ENCODE peak calls at places on chromosomes 13 and 19, in six cellular contexts. One of them, this sample, is unnamed.

GRCh38 chr13:27446986-27447583 is 3.3 kb downstream of the MTIF3 start:
- DNase-seq in glutamatergic neuron: no peak
- DNase-seq in psoas muscle: no peak
- DNase-seq in HFF-Myc: no peak
- DNase-seq in astrocyte of the cerebellum: no peak
- DNase-seq in astrocyte of the spinal cord: no peak
- DNase-seq in this sample: no peak

GRCh38 chr19:9306443-9306842 is 3.2 kb downstream of the ZNF699 start:
- DNase-seq in HFF-Myc: no peak
- DNase-seq in astrocyte of the spinal cord: peak; percentile 85
- DNase-seq in astrocyte of the cerebellum: peak; percentile 47
- DNase-seq in psoas muscle: no peak
- DNase-seq in glutamatergic neuron: no peak
- DNase-seq in this sample: peak; percentile 91

GRCh38 chr13:113631341-113632095 is 26.5 kb downstream of the ATP4B start:
- DNase-seq in astrocyte of the spinal cord: no peak
- DNase-seq in HFF-Myc: no peak
- DNase-seq in astrocyte of the cerebellum: no peak
- DNase-seq in psoas muscle: no peak
- DNase-seq in glutamatergic neuron: peak; percentile 12
- DNase-seq in this sample: no peak

GRCh38 chr19:29612801-29613595 is 6.9 kb downstream of the POP4 start:
- DNase-seq in astrocyte of the cerebellum: no peak
- DNase-seq in astrocyte of the spinal cord: no peak
- DNase-seq in glutamatergic neuron: no peak
- DNase-seq in psoas muscle: no peak
- DNase-seq in HFF-Myc: no peak
- DNase-seq in this sample: no peak

GRCh38 chr19:47379398-47379938 is 30.4 kb downstream of the DHX34 start:
- DNase-seq in psoas muscle: no peak
- DNase-seq in glutamatergic neuron: peak; percentile 46
- DNase-seq in astrocyte of the spinal cord: no peak
- DNase-seq in HFF-Myc: no peak
- DNase-seq in astrocyte of the cerebellum: no peak
- DNase-seq in this sample: no peak

GRCh38 chr19:27794444-27795042 is 1418.4 kb downstream of the UQCRFS1 start:
- DNase-seq in astrocyte of the cerebellum: no peak
- DNase-seq in glutamatergic neuron: peak; percentile 28
- DNase-seq in HFF-Myc: no peak
- DNase-seq in psoas muscle: no peak
- DNase-seq in astrocyte of the spinal cord: peak; percentile 20
- DNase-seq in this sample: peak; percentile 44

GRCh38 chr19:41998246-41999020 is 4.4 kb upstream of the ATP1A3 start:
- DNase-seq in psoas muscle: no peak
- DNase-seq in astrocyte of the cerebellum: no peak
- DNase-seq in astrocyte of the spinal cord: no peak
- DNase-seq in HFF-Myc: no peak
- DNase-seq in glutamatergic neuron: peak; percentile 91
- DNase-seq in this sample: no peak

GRCh38 chr19:38320969-38321339 is 1.3 kb downstream of the KCNK6 start:
- DNase-seq in glutamatergic neuron: no peak
- DNase-seq in astrocyte of the cerebellum: no peak
- DNase-seq in psoas muscle: no peak
- DNase-seq in astrocyte of the spinal cord: no peak
- DNase-seq in HFF-Myc: no peak
- DNase-seq in this sample: no peak

GRCh38 chr13:97308735-97309429 is 86.7 kb downstream of the MBNL2 start:
- DNase-seq in HFF-Myc: no peak
- DNase-seq in psoas muscle: no peak
- DNase-seq in astrocyte of the spinal cord: no peak
- DNase-seq in glutamatergic neuron: no peak
- DNase-seq in astrocyte of the cerebellum: no peak
- DNase-seq in this sample: peak; percentile 55

GRCh38 chr19:42442833-42443232 is at the start of gene CXCL17:
- DNase-seq in psoas muscle: no peak
- DNase-seq in HFF-Myc: no peak
- DNase-seq in glutamatergic neuron: no peak
- DNase-seq in astrocyte of the cerebellum: no peak
- DNase-seq in astrocyte of the spinal cord: no peak
- DNase-seq in this sample: no peak

GRCh38 chr13:51330741-51331140 is 8.8 kb upstream of the SERPINE3 start:
- DNase-seq in psoas muscle: no peak
- DNase-seq in astrocyte of the cerebellum: peak; percentile 40
- DNase-seq in glutamatergic neuron: no peak
- DNase-seq in astrocyte of the spinal cord: peak; percentile 61
- DNase-seq in HFF-Myc: no peak
- DNase-seq in this sample: peak; percentile 30

GRCh38 chr13:113599396-113599795 is 14.8 kb downstream of the TFDP1 start:
- DNase-seq in HFF-Myc: no peak
- DNase-seq in psoas muscle: no peak
- DNase-seq in astrocyte of the cerebellum: no peak
- DNase-seq in glutamatergic neuron: no peak
- DNase-seq in astrocyte of the spinal cord: no peak
- DNase-seq in this sample: no peak

GRCh38 chr13:43783820-43784219 is 3.0 kb downstream of the ENOX1 start:
- DNase-seq in HFF-Myc: no peak
- DNase-seq in astrocyte of the spinal cord: peak; percentile 50
- DNase-seq in glutamatergic neuron: no peak
- DNase-seq in astrocyte of the cerebellum: no peak
- DNase-seq in psoas muscle: no peak
- DNase-seq in this sample: peak; percentile 60

GRCh38 chr19:18763674-18764590 is 27.2 kb downstream of the COMP start:
- DNase-seq in psoas muscle: peak; percentile 81
- DNase-seq in astrocyte of the cerebellum: no peak
- DNase-seq in astrocyte of the spinal cord: no peak
- DNase-seq in HFF-Myc: peak; percentile 61
- DNase-seq in glutamatergic neuron: no peak
- DNase-seq in this sample: peak; percentile 86

GRCh38 chr19:29075149-29075548 is 137.8 kb downstream of the UQCRFS1 start:
- DNase-seq in astrocyte of the spinal cord: no peak
- DNase-seq in glutamatergic neuron: no peak
- DNase-seq in HFF-Myc: no peak
- DNase-seq in astrocyte of the cerebellum: no peak
- DNase-seq in psoas muscle: no peak
- DNase-seq in this sample: no peak

GRCh38 chr19:4694211-4694987 is 24.3 kb upstream of the MYDGF start:
- DNase-seq in HFF-Myc: peak; percentile 55
- DNase-seq in psoas muscle: peak; percentile 89
- DNase-seq in astrocyte of the spinal cord: peak; percentile 98
- DNase-seq in glutamatergic neuron: no peak
- DNase-seq in astrocyte of the cerebellum: peak; percentile 94
- DNase-seq in this sample: peak; percentile 96

GRCh38 chr13:114140909-114141255 is 8.5 kb upstream of the RASA3 start:
- DNase-seq in psoas muscle: no peak
- DNase-seq in astrocyte of the spinal cord: no peak
- DNase-seq in glutamatergic neuron: no peak
- DNase-seq in HFF-Myc: no peak
- DNase-seq in astrocyte of the cerebellum: no peak
- DNase-seq in this sample: no peak

GRCh38 chr13:106033634-106034033 is 501.8 kb downstream of the EFNB2 start:
- DNase-seq in psoas muscle: no peak
- DNase-seq in HFF-Myc: no peak
- DNase-seq in glutamatergic neuron: no peak
- DNase-seq in astrocyte of the cerebellum: peak; percentile 20
- DNase-seq in astrocyte of the spinal cord: peak; percentile 47
- DNase-seq in this sample: peak; percentile 19

GRCh38 chr13:49922301-49922700 is 13.8 kb downstream of the SPRYD7 start:
- DNase-seq in psoas muscle: no peak
- DNase-seq in glutamatergic neuron: no peak
- DNase-seq in astrocyte of the cerebellum: no peak
- DNase-seq in astrocyte of the spinal cord: no peak
- DNase-seq in HFF-Myc: no peak
- DNase-seq in this sample: no peak

GRCh38 chr19:11479090-11479469 is 1.8 kb downstream of the ELAVL3 start:
- DNase-seq in HFF-Myc: no peak
- DNase-seq in astrocyte of the spinal cord: no peak
- DNase-seq in astrocyte of the cerebellum: no peak
- DNase-seq in psoas muscle: no peak
- DNase-seq in glutamatergic neuron: no peak
- DNase-seq in this sample: no peak

GRCh38 chr13:65497265-65497664 is 1732.9 kb downstream of the PCDH9 start:
- DNase-seq in glutamatergic neuron: no peak
- DNase-seq in psoas muscle: no peak
- DNase-seq in astrocyte of the cerebellum: peak; percentile 27
- DNase-seq in HFF-Myc: no peak
- DNase-seq in astrocyte of the spinal cord: peak; percentile 53
- DNase-seq in this sample: peak; percentile 64

GRCh38 chr13:33514362-33514761 is 228.8 kb upstream of the STARD13 start:
- DNase-seq in psoas muscle: no peak
- DNase-seq in glutamatergic neuron: no peak
- DNase-seq in astrocyte of the spinal cord: no peak
- DNase-seq in HFF-Myc: no peak
- DNase-seq in astrocyte of the cerebellum: no peak
- DNase-seq in this sample: no peak

GRCh38 chr13:86741762-86742285 is 929.3 kb upstream of the SLITRK5 start:
- DNase-seq in psoas muscle: no peak
- DNase-seq in glutamatergic neuron: no peak
- DNase-seq in astrocyte of the cerebellum: no peak
- DNase-seq in astrocyte of the spinal cord: peak; percentile 4
- DNase-seq in HFF-Myc: no peak
- DNase-seq in this sample: no peak

GRCh38 chr19:4391701-4392543 is 8.4 kb downstream of the SH3GL1 start:
- DNase-seq in HFF-Myc: no peak
- DNase-seq in glutamatergic neuron: no peak
- DNase-seq in astrocyte of the cerebellum: no peak
- DNase-seq in astrocyte of the spinal cord: peak; percentile 77
- DNase-seq in psoas muscle: peak; percentile 67
- DNase-seq in this sample: peak; percentile 81

GRCh38 chr19:35000647-35001501 is 751 bp downstream of the GRAMD1A start:
- DNase-seq in astrocyte of the cerebellum: no peak
- DNase-seq in HFF-Myc: no peak
- DNase-seq in psoas muscle: no peak
- DNase-seq in astrocyte of the spinal cord: peak; percentile 47
- DNase-seq in glutamatergic neuron: peak; percentile 54
- DNase-seq in this sample: peak; percentile 23

GRCh38 chr13:74388626-74389025 is 254.4 kb upstream of the KLF12 start:
- DNase-seq in astrocyte of the cerebellum: no peak
- DNase-seq in psoas muscle: no peak
- DNase-seq in HFF-Myc: no peak
- DNase-seq in astrocyte of the spinal cord: no peak
- DNase-seq in glutamatergic neuron: no peak
- DNase-seq in this sample: no peak

GRCh38 chr19:20969498-20969897 is 46.4 kb downstream of the ZNF85 start:
- DNase-seq in astrocyte of the spinal cord: no peak
- DNase-seq in HFF-Myc: no peak
- DNase-seq in glutamatergic neuron: no peak
- DNase-seq in astrocyte of the cerebellum: no peak
- DNase-seq in psoas muscle: no peak
- DNase-seq in this sample: no peak

GRCh38 chr19:39078436-39079200 is 5.5 kb upstream of the ACP7 start:
- DNase-seq in psoas muscle: no peak
- DNase-seq in astrocyte of the cerebellum: peak; percentile 97
- DNase-seq in HFF-Myc: peak; percentile 35
- DNase-seq in astrocyte of the spinal cord: peak; percentile 97
- DNase-seq in glutamatergic neuron: no peak
- DNase-seq in this sample: peak; percentile 98

GRCh38 chr13:66225071-66225470 is 1005.1 kb downstream of the PCDH9 start:
- DNase-seq in psoas muscle: no peak
- DNase-seq in astrocyte of the cerebellum: no peak
- DNase-seq in glutamatergic neuron: peak; percentile 14
- DNase-seq in HFF-Myc: no peak
- DNase-seq in astrocyte of the spinal cord: no peak
- DNase-seq in this sample: no peak

GRCh38 chr19:43721469-43722048 is 5.7 kb downstream of the IRGC start:
- DNase-seq in glutamatergic neuron: no peak
- DNase-seq in HFF-Myc: no peak
- DNase-seq in psoas muscle: no peak
- DNase-seq in astrocyte of the spinal cord: no peak
- DNase-seq in astrocyte of the cerebellum: no peak
- DNase-seq in this sample: no peak
- TF ChIP-seq CTCF in glutamatergic neuron: no peak
- TF ChIP-seq CTCF in HFF-Myc: no peak
- TF ChIP-seq CTCF in psoas muscle: no peak
- TF ChIP-seq CTCF in astrocyte of the spinal cord: no peak
- TF ChIP-seq CTCF in astrocyte of the cerebellum: no peak
- TF ChIP-seq CTCF in this sample: no peak

DNA sequence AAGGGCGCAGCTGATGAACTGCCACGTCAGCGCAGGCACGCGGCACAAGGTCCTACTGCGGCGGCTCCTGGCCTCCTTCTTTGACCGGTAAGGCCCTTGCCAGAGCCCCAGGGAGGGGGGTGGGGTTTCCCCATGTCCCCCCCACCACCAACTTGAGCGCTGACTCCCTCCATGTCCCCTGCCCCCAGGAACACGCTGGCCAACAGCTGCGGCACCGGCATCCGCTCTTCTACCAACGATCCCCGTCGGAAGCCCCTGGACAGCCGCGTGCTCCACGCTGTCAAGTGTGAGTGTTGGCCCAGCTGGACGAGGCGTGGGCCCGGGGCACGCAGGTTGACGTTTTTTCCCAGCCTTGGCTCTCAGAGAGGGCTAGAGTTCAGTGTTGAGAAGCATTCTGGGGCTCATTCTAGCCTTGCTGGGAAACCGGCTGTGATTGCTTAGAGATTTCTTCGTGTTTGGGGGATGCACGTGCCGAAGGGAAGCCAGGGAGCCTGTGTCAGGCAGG is 12.8 kb downstream of the STX10 start:
- DNase-seq in HFF-Myc: no peak
- DNase-seq in psoas muscle: no peak
- DNase-seq in glutamatergic neuron: no peak
- DNase-seq in astrocyte of the cerebellum: no peak
- DNase-seq in astrocyte of the spinal cord: no peak
- DNase-seq in this sample: no peak
- TF ChIP-seq CTCF in HFF-Myc: no peak
- TF ChIP-seq CTCF in psoas muscle: no peak
- TF ChIP-seq CTCF in glutamatergic neuron: no peak
- TF ChIP-seq CTCF in astrocyte of the cerebellum: no peak
- TF ChIP-seq CTCF in astrocyte of the spinal cord: no peak
- TF ChIP-seq CTCF in this sample: no peak

GRCh38 chr13:39047560-39047959 is 9.3 kb downstream of the NHLRC3 start:
- DNase-seq in psoas muscle: no peak
- DNase-seq in HFF-Myc: no peak
- DNase-seq in glutamatergic neuron: no peak
- DNase-seq in astrocyte of the spinal cord: no peak
- DNase-seq in astrocyte of the cerebellum: no peak
- DNase-seq in this sample: no peak
- TF ChIP-seq CTCF in psoas muscle: no peak
- TF ChIP-seq CTCF in HFF-Myc: no peak
- TF ChIP-seq CTCF in glutamatergic neuron: no peak
- TF ChIP-seq CTCF in astrocyte of the spinal cord: peak; percentile 21
- TF ChIP-seq CTCF in astrocyte of the cerebellum: peak; percentile 17
- TF ChIP-seq CTCF in this sample: peak; percentile 22

DNA sequence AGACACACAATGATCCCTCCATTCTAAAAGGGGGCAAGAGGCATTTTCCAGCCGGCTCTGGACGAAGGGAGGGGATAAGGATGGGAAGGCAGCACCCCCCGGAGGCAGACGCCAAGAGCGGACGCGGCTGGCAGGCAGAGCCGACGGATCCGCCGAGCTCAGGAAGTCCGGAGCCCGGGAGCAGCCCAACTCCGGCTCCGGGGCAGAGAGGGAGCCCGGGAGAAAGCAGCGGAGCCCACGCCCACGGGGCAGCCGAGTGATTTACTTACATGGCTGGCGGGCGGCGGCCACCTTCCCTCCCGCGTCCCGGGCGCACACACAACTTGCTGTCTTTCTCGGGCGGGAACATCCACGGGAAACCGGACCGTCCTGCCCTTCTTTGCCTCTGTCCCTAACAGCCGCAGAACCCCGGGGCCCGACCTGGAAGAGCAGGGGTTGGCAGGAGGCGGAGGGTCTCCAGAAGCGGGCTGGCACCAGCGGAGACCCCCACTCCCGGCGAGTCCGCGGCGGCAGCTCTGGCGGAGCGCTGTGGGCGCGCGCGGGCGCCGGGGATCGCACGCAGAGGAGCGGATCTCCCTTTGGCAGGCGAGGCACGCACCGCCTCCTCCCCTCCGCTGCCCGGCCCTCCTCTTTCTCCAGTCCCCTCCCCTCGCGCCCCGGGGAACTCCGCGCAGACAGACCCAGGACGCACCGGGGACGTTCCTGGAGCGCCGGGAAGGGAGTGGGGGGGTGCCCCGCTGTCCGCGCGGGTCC is at the start of gene LHFPL6:
- DNase-seq in astrocyte of the spinal cord: peak; percentile 83
- DNase-seq in HFF-Myc: peak; percentile 38
- DNase-seq in psoas muscle: peak; percentile 86
- DNase-seq in astrocyte of the cerebellum: peak; percentile 49
- DNase-seq in glutamatergic neuron: peak; percentile 81
- DNase-seq in this sample: peak; percentile 71
- TF ChIP-seq CTCF in astrocyte of the spinal cord: peak; percentile 62
- TF ChIP-seq CTCF in HFF-Myc: peak; percentile 58
- TF ChIP-seq CTCF in psoas muscle: no peak
- TF ChIP-seq CTCF in astrocyte of the cerebellum: peak; percentile 47
- TF ChIP-seq CTCF in glutamatergic neuron: no peak
- TF ChIP-seq CTCF in this sample: peak; percentile 68